ENCODE peak calls at places on chromosomes 4 and X, in six cellular contexts. One of them, this sample, is unnamed.

GRCh38 chr4:11313157-11313943 is 115.3 kb downstream of the HS3ST1 start:
- DNase-seq in stomach: no peak
- DNase-seq in psoas muscle: no peak
- DNase-seq in astrocyte: peak
- DNase-seq in GM23338: no peak
- DNase-seq in epithelial cell of esophagus: peak
- DNase-seq in this sample: peak

GRCh38 chr4:78910612-78911011 is 28.6 kb downstream of the PAQR3 start:
- DNase-seq in stomach: no peak
- DNase-seq in psoas muscle: no peak
- DNase-seq in astrocyte: no peak
- DNase-seq in GM23338: no peak
- DNase-seq in epithelial cell of esophagus: no peak
- DNase-seq in this sample: no peak

GRCh38 chrX:11965436-11965835 is 172.8 kb upstream of the FRMPD4 start:
- DNase-seq in stomach: no peak
- DNase-seq in psoas muscle: no peak
- DNase-seq in astrocyte: no peak
- DNase-seq in GM23338: no peak
- DNase-seq in epithelial cell of esophagus: no peak
- DNase-seq in this sample: no peak

GRCh38 chrX:20315140-20315539 is 48.4 kb upstream of the RPS6KA3 start:
- DNase-seq in stomach: no peak
- DNase-seq in psoas muscle: no peak
- DNase-seq in astrocyte: no peak
- DNase-seq in GM23338: no peak
- DNase-seq in epithelial cell of esophagus: peak
- DNase-seq in this sample: no peak

GRCh38 chr4:105399535-105400161 is 74.2 kb downstream of the PPA2 start:
- DNase-seq in stomach: no peak
- DNase-seq in psoas muscle: no peak
- DNase-seq in astrocyte: peak
- DNase-seq in GM23338: no peak
- DNase-seq in epithelial cell of esophagus: peak
- DNase-seq in this sample: peak

GRCh38 chr4:38365261-38365660 is 298.7 kb upstream of the KLF3 start:
- DNase-seq in stomach: no peak
- DNase-seq in psoas muscle: no peak
- DNase-seq in astrocyte: no peak
- DNase-seq in GM23338: no peak
- DNase-seq in epithelial cell of esophagus: no peak
- DNase-seq in this sample: no peak

GRCh38 chr4:153114771-153115321 is 89.4 kb upstream of the TRIM2 start:
- DNase-seq in stomach: peak
- DNase-seq in psoas muscle: no peak
- DNase-seq in astrocyte: peak
- DNase-seq in GM23338: no peak
- DNase-seq in epithelial cell of esophagus: peak
- DNase-seq in this sample: peak

GRCh38 chrX:99795495-99795894 is 614.6 kb downstream of the PCDH19 start:
- DNase-seq in stomach: no peak
- DNase-seq in psoas muscle: no peak
- DNase-seq in astrocyte: no peak
- DNase-seq in GM23338: no peak
- DNase-seq in epithelial cell of esophagus: peak
- DNase-seq in this sample: no peak

GRCh38 chr4:147814334-147814733 is 82.4 kb downstream of the ARHGAP10 start:
- DNase-seq in stomach: no peak
- DNase-seq in psoas muscle: no peak
- DNase-seq in astrocyte: peak
- DNase-seq in GM23338: no peak
- DNase-seq in epithelial cell of esophagus: peak
- DNase-seq in this sample: no peak

GRCh38 chrX:149871940-149872339 is 9.0 kb upstream of the MAGEA8 start:
- DNase-seq in stomach: peak
- DNase-seq in psoas muscle: no peak
- DNase-seq in astrocyte: peak
- DNase-seq in GM23338: peak
- DNase-seq in epithelial cell of esophagus: peak
- DNase-seq in this sample: peak
- TF ChIP-seq CTCF in stomach: no peak
- TF ChIP-seq CTCF in psoas muscle: no peak
- TF ChIP-seq CTCF in astrocyte: no peak
- TF ChIP-seq CTCF in GM23338: peak
- TF ChIP-seq CTCF in epithelial cell of esophagus: peak
- TF ChIP-seq CTCF in this sample: peak

DNA sequence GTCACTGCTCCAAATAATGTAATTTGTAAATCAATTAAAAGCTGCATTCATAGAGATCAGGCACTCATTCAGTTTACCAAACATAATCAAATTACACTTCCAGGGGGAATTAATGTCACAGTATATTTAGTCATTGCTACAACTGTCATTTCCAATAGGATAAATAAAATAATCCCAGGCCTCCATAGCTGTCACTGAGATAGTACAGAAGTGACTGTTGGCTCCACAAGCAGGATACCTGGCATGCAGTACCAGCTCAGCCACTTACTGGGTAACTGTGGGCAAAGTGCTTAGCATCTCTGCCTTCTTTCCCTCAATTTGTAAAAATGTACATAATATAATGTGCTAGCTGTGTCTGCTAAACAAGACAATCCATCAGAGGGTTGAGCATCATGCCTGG is 128.1 kb downstream of the CAMK2D start:
- DNase-seq in stomach: no peak
- DNase-seq in psoas muscle: no peak
- DNase-seq in astrocyte: no peak
- DNase-seq in GM23338: no peak
- DNase-seq in epithelial cell of esophagus: no peak
- DNase-seq in this sample: no peak
- H3K4me3 ChIP-seq in stomach: no peak
- H3K4me3 ChIP-seq in psoas muscle: no peak
- H3K4me3 ChIP-seq in astrocyte: no peak
- H3K4me3 ChIP-seq in GM23338: no peak
- H3K4me3 ChIP-seq in epithelial cell of esophagus: no peak
- H3K4me3 ChIP-seq in this sample: no peak

DNA sequence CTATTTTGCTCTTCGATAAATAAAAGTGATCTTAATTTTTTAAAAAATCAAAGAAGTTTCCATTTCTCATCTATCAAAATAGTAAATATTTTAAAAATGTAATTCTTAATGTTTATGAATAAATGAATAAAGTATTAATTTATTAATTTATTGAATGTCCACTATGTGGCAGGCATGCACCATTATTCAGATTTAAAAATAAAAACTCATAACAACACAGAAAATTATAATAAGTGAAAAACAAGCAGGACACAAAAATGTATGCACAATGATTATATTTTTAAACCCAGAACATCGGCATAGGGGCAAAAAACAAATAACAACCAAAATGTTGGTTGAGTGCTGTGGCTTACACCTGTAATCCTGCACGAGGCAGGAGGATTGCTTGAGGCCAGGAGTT is 5.3 kb upstream of the PYURF start:
- DNase-seq in stomach: no peak
- DNase-seq in psoas muscle: no peak
- DNase-seq in astrocyte: no peak
- DNase-seq in GM23338: no peak
- DNase-seq in epithelial cell of esophagus: no peak
- DNase-seq in this sample: peak
- TF ChIP-seq CTCF in stomach: no peak
- TF ChIP-seq CTCF in psoas muscle: no peak
- TF ChIP-seq CTCF in astrocyte: no peak
- TF ChIP-seq CTCF in GM23338: no peak
- TF ChIP-seq CTCF in epithelial cell of esophagus: no peak
- TF ChIP-seq CTCF in this sample: no peak

DNA sequence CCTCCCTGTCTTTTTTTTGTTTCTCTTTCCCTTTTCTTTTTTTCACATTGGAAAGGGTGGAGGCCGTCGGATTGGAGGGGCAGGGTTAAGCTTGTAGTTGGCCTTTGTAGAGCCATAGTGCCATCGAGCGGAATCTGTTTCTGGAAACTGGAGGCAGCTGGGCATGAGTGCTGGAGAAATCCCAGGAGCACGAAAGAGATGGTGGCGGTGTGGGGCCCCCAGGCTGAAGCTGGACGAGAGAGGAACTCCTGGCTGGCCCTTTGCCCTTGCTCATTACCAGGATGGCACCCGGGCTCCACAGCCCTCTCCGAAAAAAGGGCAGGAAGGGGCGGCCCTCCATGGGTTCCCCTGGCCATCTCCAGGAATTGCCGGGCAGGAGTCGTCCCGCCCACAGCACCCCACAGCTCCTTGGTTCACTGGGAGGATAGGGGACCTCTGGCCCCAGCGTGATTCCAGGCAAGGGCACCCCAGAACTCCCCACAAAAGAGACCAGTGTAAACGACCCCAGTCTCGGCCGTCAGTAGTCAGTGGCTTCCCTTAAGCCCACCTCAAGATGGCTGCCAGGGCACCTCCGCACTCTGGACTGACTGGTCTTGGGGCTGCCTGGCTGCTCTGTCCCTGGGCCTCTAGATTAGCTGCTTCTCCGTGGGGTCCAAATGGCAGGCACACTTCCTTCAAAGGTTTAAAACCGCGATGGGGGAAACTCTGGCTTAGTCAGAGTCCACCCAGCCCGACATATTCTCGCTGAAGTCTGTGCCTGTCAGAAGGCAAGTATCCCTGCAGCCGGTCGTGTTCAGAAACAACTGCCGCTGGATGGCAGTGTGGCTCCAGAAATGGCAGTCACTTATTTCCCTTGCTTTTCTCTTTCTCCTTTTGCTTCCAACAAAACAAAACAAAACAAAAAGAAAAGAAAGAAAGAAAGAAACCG is 74.1 kb downstream of the NBDY start:
- DNase-seq in stomach: peak
- DNase-seq in psoas muscle: peak
- DNase-seq in astrocyte: peak
- DNase-seq in GM23338: peak
- DNase-seq in epithelial cell of esophagus: peak
- DNase-seq in this sample: peak
- H3K4me3 ChIP-seq in stomach: peak
- H3K4me3 ChIP-seq in psoas muscle: peak
- H3K4me3 ChIP-seq in astrocyte: no peak
- H3K4me3 ChIP-seq in GM23338: no peak
- H3K4me3 ChIP-seq in epithelial cell of esophagus: no peak
- H3K4me3 ChIP-seq in this sample: no peak

GRCh38 chr4:80335554-80336358 is at the start of gene CFAP299:
- DNase-seq in stomach: peak
- DNase-seq in psoas muscle: peak
- DNase-seq in astrocyte: peak
- DNase-seq in GM23338: peak
- DNase-seq in epithelial cell of esophagus: peak
- DNase-seq in this sample: peak
- TF ChIP-seq CTCF in stomach: peak
- TF ChIP-seq CTCF in psoas muscle: peak
- TF ChIP-seq CTCF in astrocyte: peak
- TF ChIP-seq CTCF in GM23338: peak
- TF ChIP-seq CTCF in epithelial cell of esophagus: peak
- TF ChIP-seq CTCF in this sample: peak

GRCh38 chrX:48971325-48972213 is at the start of gene KCND1:
- DNase-seq in stomach: peak
- DNase-seq in psoas muscle: peak
- DNase-seq in astrocyte: peak
- DNase-seq in GM23338: peak
- DNase-seq in epithelial cell of esophagus: peak
- DNase-seq in this sample: peak
- H3K4me3 ChIP-seq in stomach: peak
- H3K4me3 ChIP-seq in psoas muscle: peak
- H3K4me3 ChIP-seq in astrocyte: peak
- H3K4me3 ChIP-seq in GM23338: peak
- H3K4me3 ChIP-seq in epithelial cell of esophagus: peak
- H3K4me3 ChIP-seq in this sample: peak

DNA sequence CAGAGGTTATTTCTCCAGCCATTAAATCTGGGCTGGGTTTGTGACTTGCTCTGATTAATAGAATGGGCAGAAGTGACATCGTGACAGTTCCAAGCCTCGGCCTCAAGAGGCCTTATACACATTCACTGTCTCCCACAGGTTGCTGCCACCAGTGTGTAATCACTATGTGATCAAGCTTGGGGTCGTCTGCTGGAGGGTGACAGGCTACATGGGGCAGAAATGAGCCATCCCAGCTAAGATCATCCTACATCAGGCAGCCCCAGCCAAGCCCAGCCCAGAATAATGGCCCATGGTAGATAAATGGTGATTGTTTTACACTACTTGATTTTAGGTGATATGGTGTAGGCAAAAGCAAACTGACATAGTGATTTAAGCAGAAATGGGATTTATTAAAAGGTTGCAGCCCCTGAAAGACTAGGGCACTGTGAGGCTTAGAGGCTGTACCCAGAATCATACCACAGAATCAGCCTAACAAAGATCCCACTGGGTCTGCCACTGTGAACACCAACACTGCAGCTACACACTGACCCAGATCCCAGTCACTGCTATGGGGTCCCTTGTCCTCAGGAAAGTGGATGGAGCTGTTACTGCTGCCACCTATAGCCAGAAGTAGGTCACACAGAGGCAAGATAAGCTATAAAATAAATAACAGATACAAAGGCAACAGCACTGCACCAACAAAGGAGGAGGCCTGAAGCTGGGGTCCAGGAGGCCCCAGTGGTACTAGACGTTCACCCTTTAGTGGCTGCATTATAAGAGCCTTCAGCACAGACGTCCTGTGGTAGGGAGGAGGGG is 159.6 kb upstream of the RBPJ start:
- DNase-seq in stomach: no peak
- DNase-seq in psoas muscle: no peak
- DNase-seq in astrocyte: no peak
- DNase-seq in GM23338: peak
- DNase-seq in epithelial cell of esophagus: no peak
- DNase-seq in this sample: no peak
- TF ChIP-seq CTCF in stomach: no peak
- TF ChIP-seq CTCF in psoas muscle: no peak
- TF ChIP-seq CTCF in astrocyte: peak
- TF ChIP-seq CTCF in GM23338: peak
- TF ChIP-seq CTCF in epithelial cell of esophagus: no peak
- TF ChIP-seq CTCF in this sample: peak